ENCODE peak calls at places on chromosomes 1 and 21, in nine cellular contexts. One of them, this sample, is unnamed.

GRCh38 chr1:94593611-94594010 is 52.1 kb upstream of the F3 start:
- DNase-seq in HFF-Myc: no peak
- DNase-seq in lower lobe of right lung: no peak
- DNase-seq in GM13976: no peak
- DNase-seq in right lobe of liver: no peak
- DNase-seq in RWPE1: no peak
- DNase-seq in PC-3: no peak
- DNase-seq in lower leg skin: no peak
- DNase-seq in neural progenitor cell: no peak
- DNase-seq in this sample: no peak

GRCh38 chr1:32684167-32684811 is 18.3 kb downstream of the SYNC start:
- DNase-seq in HFF-Myc: no peak
- DNase-seq in lower lobe of right lung: no peak
- DNase-seq in GM13976: no peak
- DNase-seq in right lobe of liver: no peak
- DNase-seq in RWPE1: no peak
- DNase-seq in PC-3: no peak
- DNase-seq in lower leg skin: peak; percentile 71
- DNase-seq in neural progenitor cell: no peak
- DNase-seq in this sample: no peak

GRCh38 chr1:87826639-87827345 is 498.1 kb downstream of the LMO4 start:
- DNase-seq in HFF-Myc: peak; percentile 79
- DNase-seq in lower lobe of right lung: no peak
- DNase-seq in GM13976: peak; percentile 47
- DNase-seq in right lobe of liver: no peak
- DNase-seq in RWPE1: no peak
- DNase-seq in PC-3: no peak
- DNase-seq in lower leg skin: peak; percentile 84
- DNase-seq in neural progenitor cell: no peak
- DNase-seq in this sample: peak; percentile 14

GRCh38 chr1:99745061-99745460 is 21.4 kb downstream of the FRRS1 start:
- DNase-seq in HFF-Myc: no peak
- DNase-seq in lower lobe of right lung: no peak
- DNase-seq in GM13976: no peak
- DNase-seq in right lobe of liver: no peak
- DNase-seq in RWPE1: no peak
- DNase-seq in PC-3: no peak
- DNase-seq in lower leg skin: no peak
- DNase-seq in neural progenitor cell: no peak
- DNase-seq in this sample: no peak

GRCh38 chr1:38018864-38019343 is 6.4 kb downstream of the UTP11 start:
- DNase-seq in HFF-Myc: no peak
- DNase-seq in lower lobe of right lung: no peak
- DNase-seq in GM13976: peak; percentile 52
- DNase-seq in right lobe of liver: no peak
- DNase-seq in RWPE1: no peak
- DNase-seq in PC-3: peak; percentile 42
- DNase-seq in lower leg skin: no peak
- DNase-seq in neural progenitor cell: no peak
- DNase-seq in this sample: peak; percentile 36

GRCh38 chr1:25771246-25772114 is 28.5 kb upstream of the SELENON start:
- DNase-seq in HFF-Myc: no peak
- DNase-seq in lower lobe of right lung: peak; percentile 65
- DNase-seq in GM13976: peak; percentile 72
- DNase-seq in right lobe of liver: peak; percentile 81
- DNase-seq in RWPE1: no peak
- DNase-seq in PC-3: no peak
- DNase-seq in lower leg skin: no peak
- DNase-seq in neural progenitor cell: peak; percentile 87
- DNase-seq in this sample: no peak

GRCh38 chr1:63466759-63467158 is 56.3 kb downstream of the ITGB3BP start:
- DNase-seq in HFF-Myc: no peak
- DNase-seq in lower lobe of right lung: no peak
- DNase-seq in GM13976: no peak
- DNase-seq in right lobe of liver: no peak
- DNase-seq in RWPE1: no peak
- DNase-seq in PC-3: no peak
- DNase-seq in lower leg skin: no peak
- DNase-seq in neural progenitor cell: no peak
- DNase-seq in this sample: peak; percentile 10

GRCh38 chr1:204660509-204660908 is 25.0 kb downstream of the LRRN2 start:
- DNase-seq in HFF-Myc: no peak
- DNase-seq in lower lobe of right lung: no peak
- DNase-seq in GM13976: no peak
- DNase-seq in right lobe of liver: no peak
- DNase-seq in RWPE1: no peak
- DNase-seq in PC-3: no peak
- DNase-seq in lower leg skin: no peak
- DNase-seq in neural progenitor cell: no peak
- DNase-seq in this sample: no peak

GRCh38 chr1:22794691-22795090 is 84.1 kb downstream of the EPHB2 start:
- DNase-seq in HFF-Myc: no peak
- DNase-seq in lower lobe of right lung: no peak
- DNase-seq in GM13976: no peak
- DNase-seq in right lobe of liver: no peak
- DNase-seq in RWPE1: no peak
- DNase-seq in PC-3: no peak
- DNase-seq in lower leg skin: no peak
- DNase-seq in neural progenitor cell: peak; percentile 70
- DNase-seq in this sample: no peak

GRCh38 chr1:43878440-43878839 is 55.2 kb upstream of the ARTN start:
- DNase-seq in HFF-Myc: no peak
- DNase-seq in lower lobe of right lung: no peak
- DNase-seq in GM13976: no peak
- DNase-seq in right lobe of liver: no peak
- DNase-seq in RWPE1: no peak
- DNase-seq in PC-3: no peak
- DNase-seq in lower leg skin: peak; percentile 46
- DNase-seq in neural progenitor cell: no peak
- DNase-seq in this sample: no peak

GRCh38 chr1:19390901-19391595 is 78.9 kb downstream of the SLC66A1 start:
- DNase-seq in HFF-Myc: peak; percentile 89
- DNase-seq in lower lobe of right lung: no peak
- DNase-seq in GM13976: peak; percentile 79
- DNase-seq in right lobe of liver: no peak
- DNase-seq in RWPE1: peak; percentile 21
- DNase-seq in PC-3: peak; percentile 55
- DNase-seq in lower leg skin: peak; percentile 93
- DNase-seq in neural progenitor cell: peak; percentile 54
- DNase-seq in this sample: peak; percentile 43

GRCh38 chr21:34946385-34947121 is 102.5 kb downstream of the RUNX1 start:
- DNase-seq in HFF-Myc: no peak
- DNase-seq in lower lobe of right lung: no peak
- DNase-seq in GM13976: no peak
- DNase-seq in right lobe of liver: no peak
- DNase-seq in RWPE1: no peak
- DNase-seq in PC-3: no peak
- DNase-seq in lower leg skin: no peak
- DNase-seq in neural progenitor cell: no peak
- DNase-seq in this sample: no peak

GRCh38 chr1:108816049-108816882 is 40.6 kb downstream of the AKNAD1 start:
- DNase-seq in HFF-Myc: peak; percentile 87
- DNase-seq in lower lobe of right lung: peak; percentile 55
- DNase-seq in GM13976: no peak
- DNase-seq in right lobe of liver: no peak
- DNase-seq in RWPE1: peak; percentile 80
- DNase-seq in PC-3: peak; percentile 44
- DNase-seq in lower leg skin: peak; percentile 92
- DNase-seq in neural progenitor cell: peak; percentile 35
- DNase-seq in this sample: peak; percentile 69

GRCh38 chr21:43287974-43288755 is 119.4 kb downstream of the CRYAA start:
- DNase-seq in HFF-Myc: no peak
- DNase-seq in lower lobe of right lung: peak; percentile 65
- DNase-seq in GM13976: no peak
- DNase-seq in right lobe of liver: peak; percentile 85
- DNase-seq in RWPE1: no peak
- DNase-seq in PC-3: peak; percentile 78
- DNase-seq in lower leg skin: no peak
- DNase-seq in neural progenitor cell: no peak
- DNase-seq in this sample: no peak

GRCh38 chr1:51423098-51423821 is 92.9 kb upstream of the TTC39A start:
- DNase-seq in HFF-Myc: no peak
- DNase-seq in lower lobe of right lung: no peak
- DNase-seq in GM13976: no peak
- DNase-seq in right lobe of liver: no peak
- DNase-seq in RWPE1: no peak
- DNase-seq in PC-3: no peak
- DNase-seq in lower leg skin: no peak
- DNase-seq in neural progenitor cell: peak; percentile 7
- DNase-seq in this sample: no peak

DNA sequence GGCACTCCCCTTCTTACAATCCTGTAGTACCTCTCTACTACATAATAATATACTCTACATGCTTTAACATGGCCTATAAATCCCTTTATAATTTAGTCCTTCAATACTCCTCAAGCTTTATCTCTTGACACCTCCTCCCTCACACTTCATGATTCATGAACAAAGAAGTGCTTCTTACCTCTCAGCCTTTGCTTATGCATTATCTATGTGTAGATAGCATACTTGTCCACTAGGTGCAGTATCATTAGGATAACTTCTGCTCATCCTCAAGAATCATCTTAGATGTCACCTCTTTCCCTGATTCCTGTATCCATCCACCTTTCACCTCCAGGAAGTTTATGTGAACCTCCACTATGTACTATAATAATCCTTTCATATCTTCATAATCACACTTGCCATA is 74.4 kb downstream of the COL24A1 start:
- DNase-seq in HFF-Myc: no peak
- DNase-seq in lower lobe of right lung: no peak
- DNase-seq in GM13976: no peak
- DNase-seq in right lobe of liver: no peak
- DNase-seq in RWPE1: peak; percentile 12
- DNase-seq in PC-3: peak; percentile 37
- DNase-seq in lower leg skin: no peak
- DNase-seq in neural progenitor cell: no peak
- DNase-seq in this sample: peak; percentile 13
- TF ChIP-seq CTCF in HFF-Myc: peak; percentile 16
- TF ChIP-seq CTCF in lower lobe of right lung: no peak
- TF ChIP-seq CTCF in GM13976: no peak
- TF ChIP-seq CTCF in right lobe of liver: no peak
- TF ChIP-seq CTCF in RWPE1: no peak
- TF ChIP-seq CTCF in PC-3: peak; percentile 48
- TF ChIP-seq CTCF in lower leg skin: no peak
- TF ChIP-seq CTCF in neural progenitor cell: peak; percentile 37
- TF ChIP-seq CTCF in this sample: no peak

GRCh38 chr1:220157738-220158137 is 63.8 kb downstream of the IARS2 start:
- DNase-seq in HFF-Myc: no peak
- DNase-seq in lower lobe of right lung: no peak
- DNase-seq in GM13976: no peak
- DNase-seq in right lobe of liver: no peak
- DNase-seq in RWPE1: no peak
- DNase-seq in PC-3: no peak
- DNase-seq in lower leg skin: no peak
- DNase-seq in neural progenitor cell: no peak
- DNase-seq in this sample: no peak

GRCh38 chr1:220156620-220157146 is 62.8 kb downstream of the IARS2 start:
- DNase-seq in HFF-Myc: no peak
- DNase-seq in lower lobe of right lung: no peak
- DNase-seq in GM13976: no peak
- DNase-seq in right lobe of liver: no peak
- DNase-seq in RWPE1: no peak
- DNase-seq in PC-3: no peak
- DNase-seq in lower leg skin: no peak
- DNase-seq in neural progenitor cell: no peak
- DNase-seq in this sample: no peak

GRCh38 chr1:220149742-220150141 is 55.8 kb downstream of the IARS2 start:
- DNase-seq in HFF-Myc: no peak
- DNase-seq in lower lobe of right lung: no peak
- DNase-seq in GM13976: no peak
- DNase-seq in right lobe of liver: no peak
- DNase-seq in RWPE1: no peak
- DNase-seq in PC-3: no peak
- DNase-seq in lower leg skin: no peak
- DNase-seq in neural progenitor cell: no peak
- DNase-seq in this sample: no peak

GRCh38 chr1:220151454-220151853 is 57.5 kb downstream of the IARS2 start:
- DNase-seq in HFF-Myc: no peak
- DNase-seq in lower lobe of right lung: no peak
- DNase-seq in GM13976: no peak
- DNase-seq in right lobe of liver: no peak
- DNase-seq in RWPE1: no peak
- DNase-seq in PC-3: no peak
- DNase-seq in lower leg skin: no peak
- DNase-seq in neural progenitor cell: no peak
- DNase-seq in this sample: peak; percentile 25

DNA sequence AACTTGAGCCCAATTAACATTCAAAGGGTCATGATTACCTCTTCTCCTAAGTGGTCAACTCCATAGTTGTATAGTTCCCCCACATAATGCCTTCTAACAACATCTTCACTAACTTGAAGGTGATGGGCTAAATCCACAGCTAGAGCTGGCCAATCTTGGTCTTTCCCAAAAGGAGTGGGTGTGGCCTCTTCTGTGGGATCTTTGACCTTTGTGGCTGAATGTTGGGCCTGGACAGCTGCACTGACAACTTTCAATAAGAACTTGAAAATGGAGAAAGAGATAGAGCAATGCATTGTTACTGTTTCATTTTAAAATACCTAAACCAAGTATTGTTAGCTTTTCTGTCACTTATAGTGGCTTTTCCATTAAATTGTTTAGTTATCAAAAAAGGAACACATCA is 59.2 kb downstream of the IARS2 start:
- DNase-seq in HFF-Myc: no peak
- DNase-seq in lower lobe of right lung: no peak
- DNase-seq in GM13976: no peak
- DNase-seq in right lobe of liver: no peak
- DNase-seq in RWPE1: no peak
- DNase-seq in PC-3: no peak
- DNase-seq in lower leg skin: no peak
- DNase-seq in neural progenitor cell: no peak
- DNase-seq in this sample: no peak
- TF ChIP-seq CTCF in HFF-Myc: no peak
- TF ChIP-seq CTCF in lower lobe of right lung: no peak
- TF ChIP-seq CTCF in GM13976: no peak
- TF ChIP-seq CTCF in right lobe of liver: no peak
- TF ChIP-seq CTCF in RWPE1: no peak
- TF ChIP-seq CTCF in PC-3: no peak
- TF ChIP-seq CTCF in lower leg skin: no peak
- TF ChIP-seq CTCF in neural progenitor cell: no peak
- TF ChIP-seq CTCF in this sample: no peak

GRCh38 chr1:8831329-8831728 is 13.9 kb upstream of the RERE start:
- DNase-seq in HFF-Myc: no peak
- DNase-seq in lower lobe of right lung: no peak
- DNase-seq in GM13976: no peak
- DNase-seq in right lobe of liver: no peak
- DNase-seq in RWPE1: no peak
- DNase-seq in PC-3: no peak
- DNase-seq in lower leg skin: peak; percentile 18
- DNase-seq in neural progenitor cell: no peak
- DNase-seq in this sample: no peak
- TF ChIP-seq CTCF in HFF-Myc: peak; percentile 44
- TF ChIP-seq CTCF in lower lobe of right lung: no peak
- TF ChIP-seq CTCF in GM13976: no peak
- TF ChIP-seq CTCF in right lobe of liver: peak; percentile 8
- TF ChIP-seq CTCF in RWPE1: no peak
- TF ChIP-seq CTCF in PC-3: peak; percentile 42
- TF ChIP-seq CTCF in lower leg skin: no peak
- TF ChIP-seq CTCF in neural progenitor cell: peak; percentile 47
- TF ChIP-seq CTCF in this sample: no peak

DNA sequence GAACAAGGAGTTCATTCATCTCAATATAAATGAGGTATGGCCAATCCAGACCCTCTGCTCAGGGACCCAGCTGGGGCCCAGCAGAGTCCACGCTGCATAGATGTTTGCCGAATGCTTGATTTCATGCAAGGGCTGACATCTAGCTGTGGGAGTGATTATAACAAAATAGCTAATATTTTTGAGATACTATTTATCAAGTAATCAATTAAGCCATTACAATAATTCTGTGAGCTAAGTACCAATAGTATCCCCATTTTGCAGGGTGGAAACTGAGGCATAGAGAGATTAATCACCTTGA is 50.9 kb downstream of the CAPN9 start:
- DNase-seq in HFF-Myc: no peak
- DNase-seq in lower lobe of right lung: no peak
- DNase-seq in GM13976: no peak
- DNase-seq in right lobe of liver: no peak
- DNase-seq in RWPE1: no peak
- DNase-seq in PC-3: no peak
- DNase-seq in lower leg skin: no peak
- DNase-seq in neural progenitor cell: no peak
- DNase-seq in this sample: no peak
- TF ChIP-seq CTCF in HFF-Myc: no peak
- TF ChIP-seq CTCF in lower lobe of right lung: no peak
- TF ChIP-seq CTCF in GM13976: no peak
- TF ChIP-seq CTCF in right lobe of liver: no peak
- TF ChIP-seq CTCF in RWPE1: no peak
- TF ChIP-seq CTCF in PC-3: peak; percentile 49
- TF ChIP-seq CTCF in lower leg skin: no peak
- TF ChIP-seq CTCF in neural progenitor cell: no peak
- TF ChIP-seq CTCF in this sample: no peak

This sample was measured in MCF 10A.